ENCODE peak calls at places on chromosomes 4 and X, in six cellular contexts. F is astrocyte of the cerebellum, T is endothelial cell, N is lower lobe of right lung, V is heart right ventricle, X is GM12878. O is an unnamed sample.

GRCh38 chr4:65381648-65382047 is 288.6 kb downstream of the EPHA5 start:
- DNase-seq in F (no peak), T (no peak), N (no peak), V (no peak), X (no peak), O (no peak)

GRCh38 chr4:37601527-37601926 is 84.6 kb downstream of the RELL1 start:
- DNase-seq in F (peak; percentile 36), T (no peak), N (peak; percentile 59), V (no peak), X (no peak), O (no peak)

GRCh38 chr4:10108818-10109783 is 7.5 kb downstream of the WDR1 start:
- DNase-seq in F (no peak), T (no peak), N (no peak), V (no peak), X (no peak), O (no peak)

GRCh38 chrX:104318330-104319009 is 63.7 kb upstream of the ESX1 start:
- DNase-seq in F (peak; percentile 31), T (no peak), N (no peak), V (no peak), X (no peak), O (no peak)

GRCh38 chrX:10167573-10167972 is 10.8 kb downstream of the CLCN4 start:
- DNase-seq in F (no peak), T (no peak), N (no peak), V (no peak), X (peak; percentile 15), O (no peak)

GRCh38 chrX:74458738-74459137 is 37.4 kb downstream of the SLC16A2 start:
- DNase-seq in F (peak; percentile 69), T (no peak), N (no peak), V (no peak), X (no peak), O (no peak)

GRCh38 chr4:99815597-99816011 is 1.0 kb upstream of the DAPP1 start:
- DNase-seq in F (no peak), T (no peak), N (peak; percentile 64), V (no peak), X (no peak), O (no peak)

GRCh38 chr4:166017804-166018203 is 144.8 kb downstream of the TLL1 start:
- DNase-seq in F (no peak), T (no peak), N (no peak), V (no peak), X (no peak), O (no peak)

GRCh38 chrX:115579786-115580294 is 18.9 kb downstream of the PLS3 start:
- DNase-seq in F (no peak), T (no peak), N (no peak), V (no peak), X (no peak), O (no peak)

GRCh38 chrX:130171446-130172126 is at the start of gene RAB33A:
- DNase-seq in F (no peak), T (peak; percentile 29), N (peak; percentile 44), V (peak; percentile 8), X (no peak), O (no peak)

GRCh38 chr4:10107111-10108091 is 9.2 kb downstream of the WDR1 start:
- DNase-seq in F (no peak), T (no peak), N (no peak), V (no peak), X (no peak), O (no peak)

GRCh38 chr4:61003301-61003700 is 196.8 kb upstream of the ADGRL3 start:
- DNase-seq in F (no peak), T (no peak), N (no peak), V (no peak), X (no peak), O (no peak)

GRCh38 chr4:140158234-140159030 is 4.4 kb upstream of the MAML3 start:
- DNase-seq in F (peak; percentile 59), T (no peak), N (no peak), V (no peak), X (no peak), O (no peak)

GRCh38 chr4:139279723-139280620 is at the start of gene MGARP:
- DNase-seq in F (no peak), T (peak; percentile 40), N (peak; percentile 49), V (no peak), X (no peak), O (peak; percentile 11)

GRCh38 chr4:75180790-75181776 is 248.2 kb downstream of the PARM1 start:
- DNase-seq in F (no peak), T (no peak), N (no peak), V (peak; percentile 5), X (peak; percentile 48), O (no peak)

GRCh38 chrX:10117864-10118377 is 38.9 kb upstream of the CLCN4 start:
- DNase-seq in F (no peak), T (no peak), N (no peak), V (no peak), X (no peak), O (no peak)

GRCh38 chr4:88196523-88197185 is 38.2 kb upstream of the ABCG2 start:
- DNase-seq in F (no peak), T (no peak), N (no peak), V (no peak), X (no peak), O (no peak)

GRCh38 chr4:40515398-40516293 is 114.0 kb downstream of the RBM47 start:
- DNase-seq in F (no peak), T (no peak), N (peak; percentile 53), V (no peak), X (peak; percentile 95), O (no peak)

GRCh38 chr4:119525005-119525749 is 103.4 kb downstream of the PDE5A start:
- DNase-seq in F (peak; percentile 41), T (no peak), N (no peak), V (no peak), X (no peak), O (no peak)

GRCh38 chr4:133130171-133130570 is 18.9 kb upstream of the PCDH10 start:
- DNase-seq in F (no peak), T (no peak), N (no peak), V (no peak), X (no peak), O (no peak)

GRCh38 chrX:96436105-96436504 is 248.5 kb upstream of the DIAPH2 start:
- DNase-seq in F (no peak), T (no peak), N (no peak), V (no peak), X (no peak), O (no peak)

GRCh38 chr4:126271266-126271665 is 956.5 kb downstream of the FAT4 start:
- DNase-seq in F (no peak), T (no peak), N (no peak), V (no peak), X (no peak), O (no peak)

GRCh38 chrX:77597090-77597489 is 149.9 kb downstream of the FGF16 start:
- DNase-seq in F (peak; percentile 2), T (no peak), N (no peak), V (no peak), X (no peak), O (no peak)
- TF ChIP-seq CTCF in F (peak; percentile 13), T (no peak), N (peak; percentile 9), V (peak; percentile 38), X (no peak), O (peak; percentile 40)

DNA sequence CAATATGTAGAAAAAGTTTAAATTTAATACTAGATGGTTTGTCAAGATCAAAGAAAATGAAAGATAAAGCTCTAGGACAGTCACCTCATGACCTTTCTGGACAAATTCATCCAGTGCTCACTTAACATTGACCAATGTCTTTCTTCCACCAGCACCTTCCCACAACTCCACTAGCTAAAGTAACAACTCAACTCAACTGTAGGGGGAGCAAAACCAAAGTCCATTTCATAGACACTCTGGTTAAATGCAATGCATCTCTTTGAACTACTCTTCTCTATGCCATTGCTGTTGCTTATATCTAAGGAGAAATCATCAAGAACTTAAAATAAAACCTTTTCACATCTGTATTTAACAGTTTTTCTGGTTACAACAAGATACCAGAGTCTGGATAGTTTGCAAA is 25.1 kb downstream of the UGT2B4 start:
- DNase-seq in F (no peak), T (no peak), N (no peak), V (no peak), X (no peak), O (no peak)
- TF ChIP-seq CTCF in F (no peak), T (no peak), N (no peak), V (no peak), X (no peak), O (peak; percentile 14)

DNA sequence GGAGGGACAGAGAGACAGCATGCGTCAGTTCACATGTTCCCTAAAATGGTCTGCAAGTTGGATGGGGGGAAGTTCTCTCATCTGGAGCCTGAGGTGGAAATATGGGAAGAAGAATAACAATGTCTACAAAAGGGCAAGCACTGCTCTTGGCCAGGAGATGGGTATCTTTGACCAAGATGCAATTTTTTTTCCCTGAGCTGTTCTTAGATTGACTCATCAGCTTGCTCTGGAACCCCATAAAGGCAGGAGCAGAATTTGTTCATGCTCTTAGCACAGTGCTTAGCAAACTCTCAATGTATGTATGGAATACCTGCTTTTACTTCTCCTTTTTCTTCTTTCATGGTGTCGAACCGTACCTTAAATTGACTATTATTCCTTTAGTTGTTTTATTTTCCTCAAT is 90.5 kb upstream of the ZNF827 start:
- DNase-seq in F (no peak), T (no peak), N (no peak), V (no peak), X (peak; percentile 48), O (no peak)
- TF ChIP-seq CTCF in F (no peak), T (no peak), N (no peak), V (no peak), X (peak; percentile 48), O (no peak)

GRCh38 chrX:106220177-106220576 is 52.1 kb downstream of the PWWP3B start:
- DNase-seq in F (no peak), T (no peak), N (no peak), V (no peak), X (no peak), O (no peak)
- TF ChIP-seq CTCF in F (peak; percentile 34), T (no peak), N (no peak), V (no peak), X (no peak), O (peak; percentile 16)

GRCh38 chrX:57904481-57904880 is 5.8 kb downstream of the ZXDA start:
- DNase-seq in F (no peak), T (no peak), N (no peak), V (no peak), X (no peak), O (no peak)
- TF ChIP-seq CTCF in F (no peak), T (no peak), N (no peak), V (no peak), X (no peak), O (no peak)

DNA sequence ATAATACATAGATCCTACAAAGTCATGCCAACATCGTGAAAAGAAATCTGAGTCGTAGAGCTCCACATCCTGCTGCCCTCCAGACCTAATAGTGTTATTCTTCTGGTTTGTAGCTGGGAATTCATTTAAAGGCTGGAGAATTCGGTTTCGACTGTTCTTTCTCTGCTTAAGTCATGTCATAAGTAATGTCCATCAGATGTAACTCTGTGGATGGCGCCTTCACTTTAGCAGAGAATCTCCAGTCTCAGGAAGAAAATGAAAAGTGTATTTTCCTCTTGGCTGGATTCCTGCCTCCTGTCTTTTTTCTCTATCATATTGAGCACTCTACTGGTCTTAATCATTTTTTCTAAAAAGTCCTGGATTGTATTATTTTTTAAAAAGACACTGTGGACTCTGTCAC is 117.0 kb downstream of the PALLD start:
- DNase-seq in F (no peak), T (no peak), N (no peak), V (no peak), X (no peak), O (no peak)
- TF ChIP-seq CTCF in F (no peak), T (no peak), N (no peak), V (no peak), X (no peak), O (no peak)

GRCh38 chrX:106863697-106864096 is 39.4 kb downstream of the RIPPLY1 start:
- DNase-seq in F (no peak), T (no peak), N (no peak), V (no peak), X (no peak), O (no peak)

GRCh38 chrX:106862972-106863688 is 40.0 kb downstream of the RIPPLY1 start:
- DNase-seq in F (no peak), T (peak; percentile 18), N (no peak), V (no peak), X (no peak), O (no peak)
- TF ChIP-seq CTCF in F (peak; percentile 21), T (peak; percentile 42), N (peak; percentile 19), V (no peak), X (peak; percentile 64), O (peak; percentile 44)

O was measured in progenitor cell of endocrine pancreas.